ENCODE peak calls at places on chromosome X, in eight cellular contexts. V, S, Z, L, M, Q, B and F are unnamed samples.

GRCh38 chrX:68433155-68433980 is at the start of gene OPHN1:
- DNase-seq in V (no peak), S (peak), Z (no peak), L (peak), M (peak), Q (peak), B (no peak), F (no peak)

GRCh38 chrX:87664381-87664780 is 146.8 kb downstream of the KLHL4 start:
- DNase-seq in V (no peak), S (no peak), Z (no peak), L (no peak), M (no peak), Q (peak), B (no peak), F (no peak)

GRCh38 chrX:154800508-154801207 is 4.6 kb downstream of the MPP1 start:
- DNase-seq in V (no peak), S (no peak), Z (no peak), L (no peak), M (no peak), Q (no peak), B (no peak), F (no peak)

GRCh38 chrX:2391869-2392606 is 108.7 kb downstream of the DHRSX start:
- DNase-seq in V (no peak), S (peak), Z (no peak), L (peak), M (no peak), Q (peak), B (no peak), F (no peak)

GRCh38 chrX:2401590-2402360 is 99.0 kb downstream of the DHRSX start:
- DNase-seq in V (no peak), S (peak), Z (no peak), L (peak), M (no peak), Q (peak), B (no peak), F (no peak)

GRCh38 chrX:38216642-38217041 is 4.0 kb downstream of the SRPX start:
- DNase-seq in V (no peak), S (no peak), Z (no peak), L (no peak), M (no peak), Q (no peak), B (no peak), F (no peak)

GRCh38 chrX:12919051-12919450 is 12.6 kb downstream of the TLR8 start:
- DNase-seq in V (no peak), S (no peak), Z (no peak), L (no peak), M (no peak), Q (peak), B (no peak), F (no peak)

GRCh38 chrX:52577464-52578173 is 60.8 kb upstream of the XAGE1B start:
- DNase-seq in V (no peak), S (no peak), Z (no peak), L (no peak), M (no peak), Q (no peak), B (no peak), F (no peak)

GRCh38 chrX:773292-774025 is 142.9 kb downstream of the SHOX start:
- DNase-seq in V (no peak), S (no peak), Z (no peak), L (no peak), M (no peak), Q (no peak), B (no peak), F (no peak)

GRCh38 chrX:371907-372306 is 14.8 kb downstream of the PPP2R3B start:
- DNase-seq in V (no peak), S (no peak), Z (no peak), L (no peak), M (no peak), Q (no peak), B (no peak), F (no peak)

GRCh38 chrX:108167211-108167872 is 75.8 kb downstream of the ATG4A start:
- DNase-seq in V (no peak), S (peak), Z (no peak), L (peak), M (no peak), Q (peak), B (no peak), F (no peak)